ENCODE peak calls at places on chromosomes 13 and 19, in nine cellular contexts. S is foreskin fibroblast; C is mucosa of descending colon; Q is foreskin keratinocyte; E is EH; M is tibial artery; V is activated CD8-positive, alpha-beta memory T cell treated with anti-CD3 and anti-CD28 coated beads for 4 hours; A is activated CD4-positive, CD25-positive, alpha-beta regulatory T cell; R is B cell. T is an unnamed sample.

GRCh38 chr19:16714702-16715294 is 4.8 kb upstream of the NWD1 start:
- DNase-seq in A (no peak), Q (peak; percentile 39), C (peak; percentile 81), R (peak; percentile 65), E (peak; percentile 46), V (no peak), M (peak; percentile 67), S (peak; percentile 53), T (peak; percentile 79)

GRCh38 chr13:77022341-77022740 is 4.6 kb downstream of the FBXL3 start:
- DNase-seq in C (no peak), Q (peak; percentile 8), V (no peak), S (peak; percentile 45), A (no peak), R (no peak), M (no peak), E (peak; percentile 50), T (no peak)

GRCh38 chr13:75513271-75513670 is 24.4 kb downstream of the COMMD6 start:
- DNase-seq in E (no peak), R (no peak), M (no peak), Q (no peak), S (no peak), C (no peak), A (no peak), V (no peak), T (no peak)

GRCh38 chr13:91360246-91360751 is 12.8 kb downstream of the MIR17HG start:
- DNase-seq in Q (no peak), V (no peak), S (no peak), R (no peak), E (no peak), C (no peak), M (no peak), A (no peak), T (no peak)

GRCh38 chr13:100314132-100314910 is 225.4 kb downstream of the PCCA start:
- DNase-seq in Q (peak; percentile 86), S (no peak), A (no peak), R (no peak), V (no peak), E (no peak), M (no peak), C (no peak), T (no peak)

GRCh38 chr19:14979136-14979497 is 547 bp downstream of the SLC1A6 start:
- DNase-seq in M (no peak), C (no peak), E (no peak), A (no peak), R (no peak), V (no peak), S (no peak), Q (no peak), T (no peak)

GRCh38 chr13:38769526-38769925 is 82.6 kb downstream of the FREM2 start:
- DNase-seq in E (no peak), Q (no peak), S (no peak), M (no peak), R (no peak), A (no peak), V (no peak), C (no peak), T (no peak)

GRCh38 chr19:49106648-49107135 is 7.5 kb upstream of the LIN7B start:
- DNase-seq in S (peak; percentile 72), R (peak; percentile 68), Q (peak; percentile 76), V (peak; percentile 24), A (peak; percentile 37), E (peak; percentile 58), C (peak; percentile 78), M (no peak), T (no peak)

GRCh38 chr13:108920137-108920536 is 290.7 kb downstream of the MYO16 start:
- DNase-seq in R (no peak), A (no peak), M (no peak), C (no peak), V (no peak), Q (no peak), E (no peak), S (no peak), T (no peak)

GRCh38 chr19:4455742-4456565 is 1.6 kb downstream of the UBXN6 start:
- DNase-seq in C (no peak), V (no peak), S (peak; percentile 88), A (no peak), M (no peak), Q (peak; percentile 59), R (no peak), E (peak; percentile 76), T (no peak)

T was measured in HEK293T.